ENCODE peak calls at places on chromosomes 13 and 19, in four cellular contexts. A is transverse colon, N is prostate gland, Z is endothelial cell of umbilical vein. Q is an unnamed sample.

GRCh38 chr13:74243637-74244526 is 109.7 kb upstream of the KLF12 start:
- DNase-seq in A (no peak), N (no peak), Z (peak; percentile 59), Q (no peak)

GRCh38 chr13:89490661-89491060 is 1819.5 kb downstream of the SLITRK5 start:
- DNase-seq in N (no peak), Z (no peak), A (no peak), Q (no peak)

GRCh38 chr13:45325806-45326205 is 15.2 kb downstream of the TPT1 start:
- DNase-seq in N (no peak), Z (peak; percentile 86), A (no peak), Q (no peak)

GRCh38 chr19:11382898-11383705 is 1.0 kb downstream of the EPOR start:
- DNase-seq in Z (peak; percentile 28), A (peak; percentile 64), N (no peak), Q (peak; percentile 91)

GRCh38 chr13:101449971-101450748 is 2.3 kb upstream of the ITGBL1 start:
- DNase-seq in N (no peak), A (no peak), Z (peak; percentile 91), Q (no peak)

GRCh38 chr19:47226426-47227346 is 4.3 kb downstream of the BBC3 start:
- DNase-seq in A (peak; percentile 90), N (no peak), Z (peak; percentile 54), Q (peak; percentile 94)

GRCh38 chr13:40221460-40222201 is 444.8 kb downstream of the FOXO1 start:
- DNase-seq in Z (no peak), N (peak; percentile 29), A (peak; percentile 28), Q (no peak)

GRCh38 chr19:35846038-35846668 is 6.2 kb downstream of the NPHS1 start:
- DNase-seq in A (no peak), Z (no peak), N (no peak), Q (no peak)

GRCh38 chr13:44918323-44919102 is 70.8 kb downstream of the NUFIP1 start:
- DNase-seq in A (peak; percentile 91), N (peak; percentile 83), Z (peak; percentile 95), Q (peak; percentile 97)

GRCh38 chr13:76936736-76937135 is 11.6 kb upstream of the ACOD1 start:
- DNase-seq in Z (no peak), N (no peak), A (no peak), Q (no peak)

GRCh38 chr19:13163609-13164364 is 13.6 kb downstream of the IER2 start:
- DNase-seq in Z (peak; percentile 67), N (peak; percentile 40), A (peak; percentile 80), Q (peak; percentile 89)

GRCh38 chr13:28100149-28101121 is at the start of gene FLT3:
- DNase-seq in Z (peak; percentile 10), A (peak; percentile 62), N (no peak), Q (peak; percentile 84)

GRCh38 chr13:106533101-106533939 is 2.1 kb downstream of the EFNB2 start:
- DNase-seq in A (peak; percentile 89), N (peak; percentile 78), Z (peak; percentile 81), Q (peak; percentile 87)

GRCh38 chr19:15237759-15238638 is 5.8 kb upstream of the EPHX3 start:
- DNase-seq in Z (no peak), N (no peak), A (no peak), Q (no peak)

GRCh38 chr13:51520524-51520923 is 63.7 kb upstream of the WDFY2 start:
- DNase-seq in A (no peak), Z (no peak), N (peak; percentile 60), Q (no peak)

GRCh38 chr13:83716121-83716520 is 166.2 kb downstream of the SLITRK1 start:
- DNase-seq in A (no peak), N (no peak), Z (no peak), Q (no peak)

GRCh38 chr19:6849876-6850275 is 37.5 kb upstream of the ADGRE1 start:
- DNase-seq in A (no peak), Z (peak; percentile 19), N (no peak), Q (no peak)

GRCh38 chr13:97627566-97627965 is 193.6 kb downstream of the RAP2A start:
- DNase-seq in N (no peak), Z (no peak), A (no peak), Q (no peak)

GRCh38 chr19:54388803-54389144 is 24.0 kb upstream of the LAIR1 start:
- DNase-seq in A (no peak), Z (no peak), N (no peak), Q (no peak)

GRCh38 chr13:43822969-43823368 is 36.2 kb upstream of the ENOX1 start:
- DNase-seq in N (no peak), A (no peak), Z (no peak), Q (no peak)

GRCh38 chr13:46571189-46571901 is 18.4 kb downstream of the LRCH1 start:
- DNase-seq in A (no peak), N (no peak), Z (no peak), Q (no peak)

GRCh38 chr13:60165391-60166099 is 1.8 kb upstream of the DIAPH3 start:
- DNase-seq in N (no peak), A (no peak), Z (no peak), Q (no peak)

GRCh38 chr19:19471682-19472081 is 43.7 kb downstream of the TSSK6 start:
- DNase-seq in N (no peak), Z (no peak), A (no peak), Q (no peak)

GRCh38 chr19:45151821-45152503 is 8.8 kb downstream of the NKPD1 start:
- DNase-seq in A (no peak), Z (no peak), N (no peak), Q (no peak)

GRCh38 chr19:39155114-39155700 is 29.6 kb downstream of the PAK4 start:
- DNase-seq in N (no peak), A (no peak), Z (no peak), Q (no peak)

GRCh38 chr13:93794197-93794885 is 567.7 kb downstream of the GPC6 start:
- DNase-seq in A (no peak), N (no peak), Z (no peak), Q (no peak)

GRCh38 chr13:21015284-21015683 is 46.1 kb downstream of the LATS2 start:
- DNase-seq in A (no peak), N (no peak), Z (no peak), Q (no peak)

GRCh38 chr19:22545751-22546150 is 88.4 kb upstream of the ZNF492 start:
- DNase-seq in A (peak; percentile 12), N (no peak), Z (no peak), Q (no peak)

GRCh38 chr19:34556500-34556899 is 74.9 kb downstream of the WTIP start:
- DNase-seq in Z (peak; percentile 8), A (peak; percentile 18), N (no peak), Q (no peak)

GRCh38 chr13:71864094-71864980 is 2.7 kb downstream of the DACH1 start:
- DNase-seq in N (peak; percentile 85), Z (peak; percentile 75), A (peak; percentile 81), Q (peak; percentile 87)

DNA sequence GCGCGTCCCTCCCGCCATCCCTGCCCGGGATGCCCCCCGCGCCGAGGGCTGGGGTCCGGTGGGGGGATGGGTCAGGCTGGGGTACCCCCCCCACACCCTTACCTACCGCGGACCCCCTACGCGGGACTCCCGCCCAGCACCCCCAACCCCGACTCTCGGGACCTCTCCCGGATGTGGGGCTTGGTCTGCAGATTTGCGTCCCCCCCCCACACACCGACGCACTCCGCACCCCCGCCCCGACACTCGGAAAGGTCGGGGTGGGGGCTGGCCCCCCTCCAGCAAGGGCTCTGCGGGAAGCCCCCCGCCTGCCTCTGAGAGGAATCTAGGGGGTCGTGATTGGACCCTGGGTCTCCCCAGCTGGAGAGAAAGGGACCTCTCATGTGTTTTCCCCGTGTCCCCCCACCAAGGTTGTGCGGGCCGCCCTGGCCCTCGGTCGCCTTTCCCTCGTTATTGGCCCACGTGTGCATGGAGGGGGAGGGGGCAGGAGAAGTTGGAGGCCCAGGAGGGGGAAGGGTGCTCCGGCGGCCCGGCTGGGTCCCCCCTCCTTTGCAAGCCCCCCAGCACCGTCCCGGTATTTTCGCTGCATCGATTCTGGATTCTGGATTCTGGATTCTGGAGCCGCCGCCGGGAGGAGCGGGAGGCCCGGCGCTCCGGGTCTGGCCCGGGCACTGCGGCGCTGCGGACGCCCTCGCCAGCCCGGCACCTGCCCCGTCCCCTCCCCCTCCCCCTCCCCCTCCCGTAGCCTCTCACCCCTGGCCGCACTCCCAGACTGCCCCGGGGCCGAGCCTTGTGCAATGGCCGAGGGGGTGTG is 583 bp downstream of the NFIC start:
- DNase-seq in Z (peak; percentile 42), A (peak; percentile 54), N (peak; percentile 63), Q (peak; percentile 84)
- TF ChIP-seq POLR2AphosphoS5 in Z (peak; percentile 34), A (no peak), N (peak; percentile 20), Q (peak; percentile 19)

GRCh38 chr13:32881792-32882175 is 134.4 kb upstream of the KL start:
- DNase-seq in A (no peak), N (peak; percentile 60), Z (no peak), Q (no peak)
- H3K27ac ChIP-seq in A (peak overlapping the region; percentile 1), N (peak overlapping the region; percentile 71), Z (no peak overlapping the region), Q (no peak overlapping the region)

DNA sequence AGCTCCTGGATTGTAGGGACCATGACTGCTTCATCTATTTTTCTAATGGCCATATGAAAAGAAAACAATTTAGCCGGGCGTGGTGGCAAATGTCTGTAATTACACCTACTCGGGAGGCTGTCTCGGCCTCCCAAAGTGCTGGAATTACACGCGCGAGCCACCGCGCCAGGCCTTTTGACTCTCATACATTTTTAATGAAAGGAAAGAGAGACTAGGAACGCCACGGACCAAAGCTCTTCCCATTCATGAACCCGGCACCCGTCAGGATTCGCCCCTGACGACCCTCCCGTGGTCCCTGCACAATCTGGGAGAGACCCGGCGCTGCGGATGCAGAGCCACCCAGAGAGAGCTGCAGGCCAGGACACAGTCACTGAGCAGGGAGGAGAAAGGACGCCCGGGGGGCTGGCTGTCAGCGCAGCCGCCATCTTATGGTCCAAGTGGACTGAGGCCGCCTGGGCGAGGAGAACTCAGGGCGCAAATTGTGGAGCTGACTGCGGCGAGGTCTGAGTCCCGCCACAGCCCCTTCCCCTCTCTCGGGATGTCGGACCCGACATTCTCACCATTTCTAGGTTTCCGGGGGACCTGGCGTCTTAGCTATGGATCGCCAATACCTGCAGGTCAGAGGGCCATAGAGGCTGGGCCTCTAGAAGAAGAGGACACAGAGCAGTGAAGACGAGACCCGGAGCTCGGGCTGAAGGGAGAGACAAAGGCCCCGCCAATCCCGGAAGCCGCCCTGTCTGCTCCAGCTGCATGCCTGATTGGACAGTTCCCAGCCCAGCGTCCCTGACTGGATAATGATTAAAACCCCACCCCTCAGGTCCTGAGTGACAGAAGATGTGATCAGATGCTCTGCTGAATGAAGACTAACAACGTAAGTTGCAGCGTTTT is at the start of gene ZNF681:
- DNase-seq in N (peak; percentile 89), A (peak; percentile 91), Z (peak; percentile 18), Q (peak; percentile 94)
- TF ChIP-seq POLR2AphosphoS5 in N (peak; percentile 72), A (peak; percentile 82), Z (no peak), Q (peak; percentile 81)

GRCh38 chr13:109790071-109790470 is 3.7 kb upstream of the IRS2 start:
- DNase-seq in N (no peak), A (no peak), Z (no peak), Q (no peak)

GRCh38 chr13:109790951-109791605 is 4.7 kb upstream of the IRS2 start:
- DNase-seq in Z (peak; percentile 34), A (peak; percentile 36), N (no peak), Q (no peak)

GRCh38 chr13:109787135-109787954 is 962 bp upstream of the IRS2 start:
- DNase-seq in N (no peak), A (peak; percentile 36), Z (peak; percentile 25), Q (peak; percentile 90)

GRCh38 chr13:109788372-109789195 is 2.2 kb upstream of the IRS2 start:
- DNase-seq in N (no peak), Z (no peak), A (no peak), Q (no peak)

GRCh38 chr13:109789262-109789661 is 2.9 kb upstream of the IRS2 start:
- DNase-seq in N (no peak), A (no peak), Z (no peak), Q (no peak)
- H3K27ac ChIP-seq in N (peak overlapping the region; percentile 15), A (peak overlapping the region; percentile 92), Z (no peak overlapping the region), Q (peak overlapping the region; percentile 94)